ENCODE peak calls at places on chromosomes 16 and 17, in five cellular contexts. V is A549; J is uterus; E is cardiac muscle cell; A is CD8-positive, alpha-beta T cell. B is an unnamed sample.

GRCh38 chr16:53952215-53953208 is 248.6 kb downstream of the FTO start:
- DNase-seq in J (no peak), A (no peak), E (no peak), V (no peak), B (peak)

GRCh38 chr17:27743288-27743885 is 56.9 kb downstream of the NOS2 start:
- DNase-seq in J (no peak), E (no peak), A (no peak), V (no peak), B (no peak)

GRCh38 chr16:65832269-65832668 is 534.2 kb upstream of the CDH5 start:
- DNase-seq in A (no peak), J (no peak), E (peak), V (no peak), B (no peak)

GRCh38 chr17:48137658-48138057 is 30.1 kb downstream of the SNX11 start:
- DNase-seq in J (no peak), E (no peak), A (no peak), V (no peak), B (no peak)

GRCh38 chr16:57601801-57602478 is 26.5 kb upstream of the ADGRG1 start:
- DNase-seq in E (no peak), V (no peak), J (no peak), A (peak), B (no peak)

GRCh38 chr17:81652901-81653771 is 3.2 kb downstream of the PDE6G start:
- DNase-seq in J (no peak), V (no peak), E (no peak), A (peak), B (no peak)

GRCh38 chr17:45936610-45937009 is 42.3 kb downstream of the MAPT start:
- DNase-seq in A (no peak), V (no peak), J (no peak), E (no peak), B (no peak)

GRCh38 chr17:74276051-74276476 is 2.0 kb downstream of the DNAI2 start:
- DNase-seq in E (no peak), A (no peak), J (peak), V (no peak), B (peak)

GRCh38 chr16:18846416-18846815 is 45.1 kb upstream of the ARL6IP1 start:
- DNase-seq in A (no peak), E (no peak), J (no peak), V (no peak), B (no peak)

GRCh38 chr16:3748307-3748706 is 31.0 kb upstream of the TRAP1 start:
- DNase-seq in A (no peak), V (no peak), E (no peak), J (no peak), B (peak)

GRCh38 chr17:58335779-58336455 is 7.3 kb upstream of the TSPOAP1 start:
- DNase-seq in V (no peak), E (no peak), A (peak), J (no peak), B (no peak)

GRCh38 chr17:22492331-22492730 is 800.0 kb downstream of the KCNJ18 start:
- DNase-seq in V (no peak), J (no peak), E (no peak), A (no peak), B (no peak)

GRCh38 chr17:22484826-22485225 is 792.5 kb downstream of the KCNJ18 start:
- DNase-seq in A (no peak), V (no peak), E (no peak), J (no peak), B (no peak)

DNA sequence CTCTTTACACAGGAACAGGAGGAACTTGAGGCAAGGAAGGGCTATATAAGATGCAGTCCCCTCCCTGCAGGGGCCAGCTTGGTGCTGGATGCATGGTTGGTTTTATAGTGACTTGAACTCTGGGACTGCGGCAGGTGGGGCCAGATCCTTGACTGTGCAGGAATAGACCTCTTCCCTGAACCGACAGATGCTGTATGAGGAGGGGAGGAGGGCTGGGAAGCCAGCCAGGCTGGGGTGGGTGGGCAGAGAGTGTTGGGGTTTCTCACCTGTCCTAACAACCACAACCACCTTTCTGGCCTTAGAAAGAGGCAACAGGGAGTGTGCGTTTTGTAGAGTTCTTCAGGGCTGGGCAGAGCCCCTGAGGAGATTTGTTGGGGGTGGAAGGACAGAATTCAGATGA is 798.1 kb downstream of the KCNJ18 start:
- DNase-seq in E (no peak), V (no peak), J (no peak), A (no peak), B (no peak)
- H3K4me3 ChIP-seq in E (no peak), V (no peak), J (no peak), A (no peak), B (no peak)

DNA sequence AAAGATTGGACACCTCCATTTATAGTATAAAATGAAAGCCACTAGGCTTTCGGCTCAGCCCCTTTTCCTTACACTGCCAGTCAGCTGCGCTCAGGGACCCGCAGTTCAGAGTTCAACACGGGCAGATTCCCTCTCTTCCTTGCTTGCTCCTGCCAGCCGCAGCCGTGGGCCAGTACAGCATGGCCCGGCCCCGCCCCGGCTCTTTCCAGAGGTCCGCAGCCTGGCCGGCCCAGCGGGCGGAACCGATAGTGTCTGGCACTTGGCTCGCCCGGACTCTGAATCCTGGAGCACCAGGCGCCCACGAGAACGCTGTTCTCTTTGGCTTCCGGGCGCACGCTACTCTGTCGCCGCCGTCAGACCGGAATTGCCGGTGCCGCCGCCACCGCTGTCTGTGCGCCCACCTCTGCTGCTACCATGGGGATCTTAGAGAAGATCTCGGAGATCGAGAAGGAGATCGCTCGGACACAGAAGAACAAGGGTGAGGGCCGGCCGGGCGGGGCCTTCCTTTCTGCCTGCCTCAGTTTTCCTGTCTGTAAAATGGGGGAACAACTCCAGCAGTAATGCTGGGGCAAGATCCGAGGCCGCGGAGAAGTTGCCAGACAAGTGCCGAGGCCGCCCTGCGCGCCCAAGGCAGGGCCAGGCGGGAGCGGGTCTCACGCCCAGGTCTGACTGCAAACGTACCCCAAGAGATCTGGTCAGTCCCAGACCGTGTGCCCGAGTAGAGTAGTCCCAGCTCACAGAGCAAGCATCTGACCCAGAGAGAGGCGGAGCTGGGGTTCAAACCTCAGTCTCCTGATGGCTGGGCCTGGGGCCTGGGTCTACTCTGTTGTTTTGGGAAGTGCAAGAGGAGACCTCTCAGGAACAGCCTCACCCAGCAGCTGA is at the start of gene DRG2:
- DNase-seq in V (peak), E (peak), A (peak), J (peak), B (peak)
- TF ChIP-seq CTCF in V (peak), E (no peak), A (no peak), J (no peak), B (no peak)

GRCh38 chr17:41865596-41865893 is 322 bp upstream of the KLHL11 start:
- DNase-seq in A (no peak), J (no peak), V (no peak), E (no peak), B (no peak)
- H3K4me3 ChIP-seq in A (peak), J (no peak), V (peak), E (peak), B (peak)

DNA sequence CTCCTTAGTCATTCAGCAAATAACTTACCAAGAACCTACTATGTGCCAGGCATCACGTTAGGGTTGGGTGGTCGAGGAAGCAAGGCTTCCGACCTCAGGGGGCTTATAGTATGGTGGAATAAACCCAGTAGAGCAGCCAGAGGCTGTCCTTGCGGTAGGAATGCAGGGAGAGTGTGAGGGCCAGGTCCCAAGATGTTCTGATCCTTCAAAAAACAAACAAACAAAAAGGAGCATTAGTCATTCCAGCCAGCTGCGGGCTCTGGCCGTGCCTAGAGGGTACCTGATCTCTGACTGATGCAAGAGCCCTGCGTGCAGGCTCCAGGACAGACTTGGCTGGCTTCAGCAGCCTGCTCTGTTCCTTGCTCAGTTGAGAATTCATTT is 18.2 kb downstream of the CYB5D2 start:
- DNase-seq in J (no peak), E (no peak), V (peak), A (no peak), B (peak)
- TF ChIP-seq CTCF in J (no peak), E (peak), V (no peak), A (no peak), B (peak)

GRCh38 chr16:81745704-81746558 is 33.2 kb upstream of the PLCG2 start:
- DNase-seq in V (peak), A (peak), J (peak), E (peak), B (peak)

GRCh38 chr16:81744385-81744784 is 34.7 kb upstream of the PLCG2 start:
- DNase-seq in E (no peak), A (no peak), V (no peak), J (no peak), B (no peak)

GRCh38 chr16:81748476-81749198 is 30.5 kb upstream of the PLCG2 start:
- DNase-seq in V (no peak), J (no peak), E (no peak), A (no peak), B (no peak)

GRCh38 chr16:81744911-81745310 is 34.2 kb upstream of the PLCG2 start:
- DNase-seq in V (no peak), E (no peak), A (no peak), J (no peak), B (no peak)

DNA sequence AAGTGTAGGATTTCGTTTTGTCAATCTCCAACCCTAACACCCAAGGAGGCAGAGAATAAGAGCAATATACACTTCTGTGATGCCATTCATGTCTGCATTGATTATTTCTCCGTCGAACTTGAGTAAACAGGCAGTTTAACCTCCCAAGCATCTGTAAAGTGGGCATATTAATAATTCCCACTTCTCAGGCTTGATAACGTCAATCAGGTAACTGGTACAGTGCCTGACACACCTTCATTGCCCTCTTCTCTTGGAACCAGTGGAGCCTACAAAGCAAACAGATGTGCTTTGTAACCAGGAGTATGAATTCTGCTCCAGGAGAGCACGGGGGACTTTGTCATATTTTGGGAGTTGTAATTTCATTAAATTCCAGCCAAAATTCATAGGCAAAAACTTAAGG is 32.5 kb upstream of the PLCG2 start:
- DNase-seq in E (no peak), A (no peak), J (no peak), V (no peak), B (no peak)
- H3K4me3 ChIP-seq in E (peak), A (peak), J (peak), V (peak), B (peak)

GRCh38 chr17:79835470-79835899 is 3.8 kb downstream of the CBX4 start:
- DNase-seq in J (no peak), A (peak), E (peak), V (no peak), B (no peak)
- TF ChIP-seq CTCF in J (no peak), A (no peak), E (no peak), V (no peak), B (no peak)

GRCh38 chr17:2994441-2994840 is 69.0 kb downstream of the OR1D5 start:
- DNase-seq in E (no peak), J (peak), V (no peak), A (no peak), B (no peak)

GRCh38 chr17:2986925-2987324 is 76.5 kb downstream of the OR1D5 start:
- DNase-seq in E (no peak), V (no peak), A (no peak), J (no peak), B (no peak)

GRCh38 chr17:2989855-2990254 is 73.6 kb downstream of the OR1D5 start:
- DNase-seq in A (no peak), V (no peak), E (no peak), J (no peak), B (no peak)

GRCh38 chr17:2995362-2995761 is 68.0 kb downstream of the OR1D5 start:
- DNase-seq in E (no peak), A (no peak), J (peak), V (no peak), B (no peak)

GRCh38 chr17:2990396-2990795 is 73.0 kb downstream of the OR1D5 start:
- DNase-seq in V (no peak), J (no peak), A (no peak), E (no peak), B (no peak)
- H3K4me3 ChIP-seq in V (no peak), J (no peak), A (no peak), E (no peak), B (no peak)